ENCODE peak calls at places on chromosomes 1 and 21, in five cellular contexts. G is endothelial cell of umbilical vein, P is fibroblast of lung, S is GM23248, X is PC-3. Z is an unnamed sample. For H3K4me1, the result is how much of the 10 kb centered on the place peaks cover.

GRCh38 chr1:5497471-5497870 is 494.8 kb downstream of the NPHP4 start:
- DNase-seq in G (no peak), P (no peak), S (no peak), X (no peak), Z (no peak)

GRCh38 chr1:197771388-197771787 is 3.9 kb downstream of the DENND1B start:
- DNase-seq in G (no peak), P (no peak), S (no peak), X (no peak), Z (no peak)

GRCh38 chr21:34198232-34199120 is 125.1 kb downstream of the MRPS6 start:
- DNase-seq in G (no peak), P (no peak), S (no peak), X (no peak), Z (no peak)

GRCh38 chr1:107829083-107829771 is 135.8 kb downstream of the VAV3 start:
- DNase-seq in G (peak), P (peak), S (no peak), X (no peak), Z (peak)

GRCh38 chr1:100539836-100540536 is 2.0 kb downstream of the GPR88 start:
- DNase-seq in G (peak), P (peak), S (peak), X (no peak), Z (peak)

GRCh38 chr1:152018537-152018936 is 18.3 kb downstream of the S100A11 start:
- DNase-seq in G (peak), P (no peak), S (peak), X (peak), Z (no peak)

GRCh38 chr1:221887091-221887746 is 145.3 kb upstream of the DUSP10 start:
- DNase-seq in G (no peak), P (peak), S (peak), X (peak), Z (peak)

GRCh38 chr21:40052276-40052675 is 185.0 kb downstream of the PCP4 start:
- DNase-seq in G (no peak), P (no peak), S (no peak), X (no peak), Z (no peak)

GRCh38 chr1:8523641-8524206 is 205.8 kb downstream of the SLC45A1 start:
- DNase-seq in G (no peak), P (no peak), S (no peak), X (no peak), Z (no peak)
- H3K4me1 ChIP-seq in G (under half), P (under half), S (under half), X (under half), Z (under half)

DNA sequence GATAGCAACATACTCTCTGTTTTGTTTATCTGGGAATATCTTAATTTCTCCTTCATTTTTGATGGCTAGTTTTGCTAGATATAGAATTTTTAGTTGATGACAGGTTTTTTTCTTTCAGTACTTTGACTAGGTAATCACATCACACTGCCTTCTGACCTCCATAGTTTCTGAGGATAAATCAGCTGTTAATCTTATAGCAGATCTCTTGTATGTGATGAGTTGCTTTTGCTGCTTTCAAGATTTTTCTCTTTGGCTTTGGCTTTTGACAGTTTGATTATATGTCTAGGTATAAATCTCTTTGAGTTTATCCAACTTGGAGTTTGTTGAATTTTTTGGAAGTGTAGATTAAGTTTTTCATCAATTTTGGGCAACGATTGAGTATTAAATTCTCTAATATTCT is 142.6 kb downstream of the ZNF644 start:
- DNase-seq in G (no peak), P (peak), S (peak), X (peak), Z (peak)
- H3K4me2 ChIP-seq in G (no peak), P (no peak), S (no peak), X (no peak), Z (no peak)

GRCh38 chr1:9825101-9826074 is 1.6 kb upstream of the CLSTN1 start:
- DNase-seq in G (peak), P (peak), S (peak), X (peak), Z (peak)
- H3K9ac ChIP-seq in G (no peak), P (no peak), S (peak), X (no peak), Z (no peak)

GRCh38 chr1:179030130-179030529 is 4.4 kb downstream of the FAM20B start:
- DNase-seq in G (no peak), P (no peak), S (no peak), X (no peak), Z (no peak)
- H3K4me1 ChIP-seq in G (under half), P (under half), S (under half), X (under half), Z (under half)

DNA sequence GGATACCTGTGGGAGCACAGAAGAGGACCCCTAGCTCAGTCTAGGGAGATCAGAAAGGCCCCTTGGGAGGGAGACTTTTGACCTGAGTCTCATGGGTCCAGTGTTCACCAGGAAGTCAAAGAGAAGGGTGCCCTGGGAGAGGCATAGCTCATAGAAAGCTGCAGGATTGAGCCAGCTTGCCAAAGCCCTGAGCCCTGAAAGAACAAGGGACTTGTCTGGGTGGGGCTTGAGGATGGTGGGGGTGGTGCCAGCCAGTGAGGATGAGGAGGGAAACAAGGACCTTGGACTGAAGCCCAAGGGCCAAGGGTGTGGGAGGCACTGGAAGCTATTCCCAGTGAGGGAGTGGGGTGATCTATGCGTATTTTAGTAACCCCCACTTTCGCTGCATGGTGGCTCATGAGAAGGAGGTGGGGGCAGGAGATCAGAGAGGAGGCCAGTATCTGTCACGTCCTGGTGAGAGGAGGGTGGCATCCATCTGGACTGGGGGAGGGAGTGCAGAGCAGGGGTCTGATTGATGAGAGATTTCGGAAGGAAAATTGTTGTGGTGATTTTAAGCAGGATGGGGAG is 28.4 kb downstream of the DMBX1 start:
- DNase-seq in G (no peak), P (no peak), S (no peak), X (no peak), Z (no peak)
- H3K4me2 ChIP-seq in G (no peak), P (no peak), S (no peak), X (peak), Z (no peak)

GRCh38 chr1:244761279-244761678 is 74.2 kb upstream of the COX20 start:
- DNase-seq in G (no peak), P (no peak), S (peak), X (no peak), Z (no peak)
- H3K9ac ChIP-seq in G (no peak), P (no peak), S (no peak), X (no peak), Z (no peak)

GRCh38 chr1:205852969-205853368 is 3.0 kb upstream of the PM20D1 start:
- DNase-seq in G (no peak), P (no peak), S (no peak), X (no peak), Z (no peak)
- H3K4me1 ChIP-seq in G (under half), P (under half), S (under half), X (under half), Z (under half)

Z was measured in astrocyte.